ENCODE peak calls at places on chromosomes 5 and 9, in five cellular contexts. G is body of pancreas, U is spleen, H is sigmoid colon, A is aorta. P is an unnamed sample. For H3K9me3, the result is how much of the 10 kb centered on the place peaks cover.

GRCh38 chr5:137366526-137366925 is 132.6 kb downstream of the SPOCK1 start:
- DNase-seq in G (no peak), U (no peak), H (no peak), A (no peak), P (no peak)

GRCh38 chr9:90162819-90163218 is 479.8 kb downstream of the DIRAS2 start:
- DNase-seq in G (no peak), U (no peak), H (no peak), A (no peak), P (no peak)

GRCh38 chr5:174503461-174504265 is 220.7 kb upstream of the MSX2 start:
- DNase-seq in G (peak), U (no peak), H (no peak), A (no peak), P (no peak)

GRCh38 chr9:37835821-37836220 is 35.2 kb downstream of the DCAF10 start:
- DNase-seq in G (no peak), U (no peak), H (no peak), A (no peak), P (no peak)

GRCh38 chr5:136027316-136027715 is 1.5 kb upstream of the TGFBI start:
- DNase-seq in G (no peak), U (peak), H (peak), A (no peak), P (no peak)

GRCh38 chr5:26740182-26740581 is 298.2 kb downstream of the CDH9 start:
- DNase-seq in G (no peak), U (no peak), H (no peak), A (no peak), P (no peak)

GRCh38 chr9:136740491-136740890 is 2.2 kb downstream of the LCN10 start:
- DNase-seq in G (no peak), U (no peak), H (no peak), A (no peak), P (no peak)

GRCh38 chr5:91957671-91958070 is 574.6 kb upstream of the ARRDC3 start:
- DNase-seq in G (no peak), U (no peak), H (no peak), A (no peak), P (no peak)

GRCh38 chr5:164203581-164204225 is 698.3 kb downstream of the MAT2B start:
- DNase-seq in G (no peak), U (no peak), H (no peak), A (no peak), P (no peak)

GRCh38 chr5:135196483-135196882 is 162.5 kb upstream of the PITX1 start:
- DNase-seq in G (no peak), U (no peak), H (no peak), A (no peak), P (no peak)

GRCh38 chr5:143775258-143775657 is 36.7 kb upstream of the HMHB1 start:
- DNase-seq in G (no peak), U (no peak), H (no peak), A (no peak), P (no peak)

GRCh38 chr5:174723979-174724483 is 351 bp upstream of the MSX2 start:
- DNase-seq in G (no peak), U (no peak), H (peak), A (no peak), P (no peak)

GRCh38 chr5:73564644-73565165 is 734 bp downstream of the ANKRA2 start:
- DNase-seq in G (no peak), U (no peak), H (no peak), A (no peak), P (no peak)

GRCh38 chr9:91757802-91758201 is 192.2 kb downstream of the ROR2 start:
- DNase-seq in G (no peak), U (no peak), H (no peak), A (no peak), P (no peak)

GRCh38 chr5:138663009-138663408 is 87.8 kb upstream of the HSPA9 start:
- DNase-seq in G (no peak), U (no peak), H (no peak), A (no peak), P (peak)

GRCh38 chr9:88971131-88971960 is 19.9 kb upstream of the S1PR3 start:
- DNase-seq in G (no peak), U (no peak), H (no peak), A (no peak), P (no peak)

GRCh38 chr5:108739376-108739775 is 8.3 kb upstream of the FER start:
- DNase-seq in G (no peak), U (no peak), H (no peak), A (no peak), P (no peak)

GRCh38 chr5:108739906-108740305 is 7.8 kb upstream of the FER start:
- DNase-seq in G (no peak), U (no peak), H (no peak), A (no peak), P (no peak)

GRCh38 chr5:108735790-108736189 is 11.9 kb upstream of the FER start:
- DNase-seq in G (no peak), U (no peak), H (no peak), A (no peak), P (no peak)

DNA sequence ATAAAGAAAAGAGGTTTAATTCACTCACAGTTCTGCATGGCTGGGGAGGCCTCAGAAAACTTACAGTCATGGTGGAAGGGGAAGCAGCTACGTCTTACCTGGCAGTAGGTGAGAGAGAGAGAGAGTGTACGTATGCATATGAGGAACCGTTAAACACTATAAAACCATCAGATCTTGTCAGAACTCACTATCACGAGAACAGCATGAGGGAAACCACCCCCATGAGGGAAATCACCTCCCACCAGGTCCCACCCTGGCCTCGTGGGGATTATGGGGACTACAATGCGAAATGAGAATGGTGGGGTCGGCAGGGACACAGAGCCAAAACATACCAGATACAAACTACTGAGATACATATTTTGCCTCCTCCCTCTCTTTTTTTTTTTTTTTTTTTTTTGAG is 10.8 kb upstream of the FER start:
- DNase-seq in G (no peak), U (no peak), H (no peak), A (no peak), P (no peak)
- H3K27ac ChIP-seq in G (no peak), U (no peak), H (no peak), A (no peak), P (no peak)

GRCh38 chr5:150361301-150361700 is 3.8 kb downstream of the TCOF1 start:
- DNase-seq in G (no peak), U (no peak), H (no peak), A (no peak), P (no peak)
- H3K4me3 ChIP-seq in G (no peak), U (no peak), H (no peak), A (no peak), P (no peak)

GRCh38 chr9:117903453-117903852 is 199.2 kb downstream of the TLR4 start:
- DNase-seq in G (no peak), U (no peak), H (no peak), A (no peak), P (no peak)
- H3K9me3 ChIP-seq in G (under half), U (under half), H (under half), A (under half), P (under half)

GRCh38 chr5:10699987-10700386 is 61.0 kb downstream of the DAP start:
- DNase-seq in G (no peak), U (no peak), H (no peak), A (no peak), P (no peak)
- H3K27ac ChIP-seq in G (no peak), U (peak), H (no peak), A (no peak), P (no peak)

DNA sequence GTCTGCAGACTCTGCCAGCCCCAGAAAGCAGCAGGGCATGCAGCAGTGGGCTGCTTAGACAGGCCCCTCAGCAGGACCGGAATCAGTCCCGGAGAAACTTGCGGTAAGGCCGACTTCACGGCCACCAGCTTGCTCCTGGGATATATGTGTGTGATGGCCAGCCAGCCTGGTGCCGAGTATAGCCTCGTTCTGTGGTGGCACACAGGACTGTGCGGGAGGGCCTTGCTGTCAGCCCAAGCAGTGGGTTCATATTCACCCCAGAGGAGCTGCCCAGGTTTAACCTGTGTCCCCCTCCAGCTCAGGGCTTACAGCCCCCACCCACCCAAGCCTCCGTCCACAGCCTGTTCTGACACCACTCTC is 112.9 kb downstream of the DAB2IP start:
- DNase-seq in G (no peak), U (no peak), H (no peak), A (no peak), P (no peak)
- H3K4me3 ChIP-seq in G (no peak), U (no peak), H (no peak), A (no peak), P (no peak)

DNA sequence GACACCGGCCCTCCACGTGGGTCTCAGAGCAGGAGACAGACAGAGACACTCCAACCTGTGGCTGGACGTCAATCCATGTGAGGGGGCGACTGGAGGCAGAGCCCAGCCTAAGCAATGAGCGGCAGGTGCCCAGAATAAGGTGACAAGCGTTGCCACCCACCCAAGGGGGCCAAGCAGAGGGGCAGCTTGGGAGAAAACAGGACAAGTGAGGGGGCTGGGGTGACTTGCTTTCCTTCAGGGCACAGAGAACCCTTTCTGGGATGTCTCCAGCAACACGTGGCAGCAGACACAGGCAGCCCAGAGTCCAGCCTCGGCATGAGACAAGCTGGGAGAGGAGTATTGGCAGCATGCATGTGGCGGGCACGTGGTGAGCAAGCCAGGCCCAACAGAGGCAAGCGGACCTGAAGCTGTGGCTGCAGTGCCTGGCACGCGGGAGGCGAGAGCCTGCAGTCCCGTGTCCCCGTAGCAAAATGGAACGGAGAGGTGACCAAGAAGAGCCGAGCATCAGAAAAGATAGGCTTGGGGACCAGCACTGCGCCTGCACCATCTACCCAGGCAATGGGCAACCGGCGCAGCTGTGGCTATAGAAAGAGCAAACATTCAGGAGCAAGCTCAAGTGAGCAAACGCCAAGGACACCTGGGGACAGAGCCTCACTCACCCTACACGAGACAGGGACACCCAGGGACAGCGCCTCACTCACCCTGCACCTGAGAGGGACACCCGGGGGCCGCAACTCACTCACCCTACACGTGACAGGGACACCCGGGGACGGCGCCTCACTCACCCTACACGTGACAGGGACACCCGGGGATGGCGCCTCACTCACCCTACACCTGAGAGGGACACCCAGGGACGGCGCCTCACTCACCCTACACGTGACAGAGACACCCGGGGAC is 6.2 kb downstream of the TERT start:
- DNase-seq in G (no peak), U (peak), H (peak), A (peak), P (no peak)
- H3K9me3 ChIP-seq in G (under half), U (under half), H (under half), A (under half), P (under half)

P was measured in naive thymus-derived CD4-positive, alpha-beta T cell.